ENCODE peak calls at places on chromosome 20, in four cellular contexts. A is midbrain, X is GM12865, I is H54. S is an unnamed sample.

GRCh38 chr20:46400253-46400652 is 6.2 kb downstream of the ELMO2 start:
- DNase-seq in X (no peak), I (no peak), A (no peak), S (no peak)

GRCh38 chr20:58634818-58635665 is 16.0 kb upstream of the STX16 start:
- DNase-seq in X (no peak), A (no peak), I (no peak), S (no peak)

GRCh38 chr20:56595746-56596478 is 33.2 kb upstream of the TFAP2C start:
- DNase-seq in X (no peak), I (no peak), A (no peak), S (no peak)

GRCh38 chr20:53608456-53609413 is 15.1 kb upstream of the ZNF217 start:
- DNase-seq in A (no peak), I (no peak), X (no peak), S (no peak)

GRCh38 chr20:25284131-25284601 is 36.3 kb downstream of the PYGB start:
- DNase-seq in A (no peak), I (no peak), X (no peak), S (no peak)

GRCh38 chr20:58956078-58956477 is 25.0 kb upstream of the NELFCD start:
- DNase-seq in X (no peak), A (no peak), I (no peak), S (no peak)

GRCh38 chr20:8043687-8044278 is 24.2 kb upstream of the TMX4 start:
- DNase-seq in I (no peak), X (peak), A (peak), S (no peak)

GRCh38 chr20:6993016-6993415 is 225.5 kb downstream of the BMP2 start:
- DNase-seq in I (no peak), X (no peak), A (no peak), S (no peak)

GRCh38 chr20:1803216-1804128 is 91.7 kb upstream of the SIRPA start:
- DNase-seq in I (no peak), X (peak), A (peak), S (peak)

GRCh38 chr20:63850689-63851547 is 10.4 kb upstream of the ABHD16B start:
- DNase-seq in I (no peak), X (peak), A (no peak), S (peak)

S was measured in GDM1.